ENCODE peak calls at places on chromosome X, in eight cellular contexts. One of them, this sample, is unnamed.

GRCh38 chrX:40871385-40872082 is 136.2 kb upstream of the MED14 start:
- DNase-seq in foreskin fibroblast: no peak
- DNase-seq in GM23248: peak
- DNase-seq in type B pancreatic cell: no peak
- DNase-seq in AG08396: no peak
- DNase-seq in right atrium auricular region: no peak
- DNase-seq in Caki2: peak
- DNase-seq in OCI-M1: no peak
- DNase-seq in this sample: peak

GRCh38 chrX:43822015-43822414 is 60.2 kb downstream of the MAOB start:
- DNase-seq in foreskin fibroblast: no peak
- DNase-seq in GM23248: peak
- DNase-seq in type B pancreatic cell: no peak
- DNase-seq in AG08396: no peak
- DNase-seq in right atrium auricular region: no peak
- DNase-seq in Caki2: peak
- DNase-seq in OCI-M1: no peak
- DNase-seq in this sample: no peak

GRCh38 chrX:67720344-67720743 is 176.5 kb downstream of the AR start:
- DNase-seq in foreskin fibroblast: no peak
- DNase-seq in GM23248: no peak
- DNase-seq in type B pancreatic cell: no peak
- DNase-seq in AG08396: no peak
- DNase-seq in right atrium auricular region: no peak
- DNase-seq in Caki2: no peak
- DNase-seq in OCI-M1: peak
- DNase-seq in this sample: peak

GRCh38 chrX:15749642-15750610 is 11.9 kb downstream of the CA5B start:
- DNase-seq in foreskin fibroblast: peak
- DNase-seq in GM23248: peak
- DNase-seq in type B pancreatic cell: no peak
- DNase-seq in AG08396: no peak
- DNase-seq in right atrium auricular region: peak
- DNase-seq in Caki2: peak
- DNase-seq in OCI-M1: no peak
- DNase-seq in this sample: peak

GRCh38 chrX:100409316-100410082 is 574 bp downstream of the PCDH19 start:
- DNase-seq in foreskin fibroblast: no peak
- DNase-seq in GM23248: no peak
- DNase-seq in type B pancreatic cell: no peak
- DNase-seq in AG08396: peak
- DNase-seq in right atrium auricular region: no peak
- DNase-seq in Caki2: no peak
- DNase-seq in OCI-M1: no peak
- DNase-seq in this sample: no peak

GRCh38 chrX:9659571-9660195 is 106.0 kb downstream of the GPR143 start:
- DNase-seq in foreskin fibroblast: no peak
- DNase-seq in GM23248: no peak
- DNase-seq in type B pancreatic cell: no peak
- DNase-seq in AG08396: no peak
- DNase-seq in right atrium auricular region: no peak
- DNase-seq in Caki2: no peak
- DNase-seq in OCI-M1: no peak
- DNase-seq in this sample: no peak

GRCh38 chrX:26649534-26649933 is 433.6 kb downstream of the MAGEB5 start:
- DNase-seq in foreskin fibroblast: no peak
- DNase-seq in GM23248: peak
- DNase-seq in type B pancreatic cell: no peak
- DNase-seq in AG08396: no peak
- DNase-seq in right atrium auricular region: no peak
- DNase-seq in Caki2: no peak
- DNase-seq in OCI-M1: peak
- DNase-seq in this sample: no peak

GRCh38 chrX:136189222-136189621 is 41.9 kb downstream of the FHL1 start:
- DNase-seq in foreskin fibroblast: no peak
- DNase-seq in GM23248: no peak
- DNase-seq in type B pancreatic cell: no peak
- DNase-seq in AG08396: no peak
- DNase-seq in right atrium auricular region: no peak
- DNase-seq in Caki2: no peak
- DNase-seq in OCI-M1: no peak
- DNase-seq in this sample: peak

GRCh38 chrX:7568597-7568996 is 274.4 kb upstream of the VCX start:
- DNase-seq in foreskin fibroblast: no peak
- DNase-seq in GM23248: no peak
- DNase-seq in type B pancreatic cell: no peak
- DNase-seq in AG08396: no peak
- DNase-seq in right atrium auricular region: no peak
- DNase-seq in Caki2: no peak
- DNase-seq in OCI-M1: no peak
- DNase-seq in this sample: no peak

GRCh38 chrX:153909024-153909979 is 4.8 kb downstream of the AVPR2 start:
- DNase-seq in foreskin fibroblast: no peak
- DNase-seq in GM23248: no peak
- DNase-seq in type B pancreatic cell: no peak
- DNase-seq in AG08396: no peak
- DNase-seq in right atrium auricular region: no peak
- DNase-seq in Caki2: peak
- DNase-seq in OCI-M1: peak
- DNase-seq in this sample: no peak

GRCh38 chrX:154298312-154298711 is 2.7 kb downstream of the TKTL1 start:
- DNase-seq in foreskin fibroblast: no peak
- DNase-seq in GM23248: no peak
- DNase-seq in type B pancreatic cell: no peak
- DNase-seq in AG08396: no peak
- DNase-seq in right atrium auricular region: no peak
- DNase-seq in Caki2: no peak
- DNase-seq in OCI-M1: no peak
- DNase-seq in this sample: no peak